ENCODE peak calls at places on chromosomes 12 and 14, in four cellular contexts. D, R, X and C are unnamed samples. For H3K9me3 and H3K4me1, the result is how much of the 10 kb centered on the place peaks cover.

GRCh38 chr14:77590845-77591506 is 25.5 kb downstream of the SPTLC2 start:
- DNase-seq in D (no peak), X (no peak), R (no peak), C (no peak)

GRCh38 chr12:117881517-117881916 is 87.3 kb downstream of the KSR2 start:
- DNase-seq in X (no peak), R (peak), D (no peak), C (no peak)

GRCh38 chr12:91203610-91204009 is 21.0 kb upstream of the DCN start:
- DNase-seq in X (peak), D (no peak), R (no peak), C (no peak)

GRCh38 chr12:92045852-92046251 is 99.8 kb downstream of the BTG1 start:
- DNase-seq in R (no peak), D (no peak), X (no peak), C (no peak)

GRCh38 chr12:88381456-88381855 is 198.8 kb downstream of the KITLG start:
- DNase-seq in X (no peak), R (no peak), D (no peak), C (no peak)

GRCh38 chr14:75482366-75482765 is 39.9 kb upstream of the BATF start:
- DNase-seq in X (no peak), R (no peak), D (no peak), C (no peak)

GRCh38 chr14:58796636-58797429 is 159.1 kb downstream of the DACT1 start:
- DNase-seq in R (no peak), X (no peak), D (no peak), C (no peak)

GRCh38 chr12:11780521-11781101 is 131.1 kb downstream of the ETV6 start:
- DNase-seq in X (no peak), D (no peak), R (no peak), C (no peak)

GRCh38 chr12:88897723-88898122 is 317.5 kb upstream of the KITLG start:
- DNase-seq in X (no peak), R (no peak), D (no peak), C (peak)

GRCh38 chr12:2775431-2775830 is 19.3 kb upstream of the FKBP4 start:
- DNase-seq in X (no peak), D (no peak), R (no peak), C (no peak)

GRCh38 chr12:102063066-102063465 is 1.3 kb upstream of the WASHC3 start:
- DNase-seq in R (no peak), X (no peak), D (no peak), C (no peak)

GRCh38 chr12:105523164-105524057 is 192.9 kb downstream of the C12orf75 start:
- DNase-seq in X (no peak), R (peak), D (peak), C (peak)

GRCh38 chr14:105846312-105846711 is 319.9 kb downstream of the TMEM121 start:
- DNase-seq in D (no peak), R (peak), X (no peak), C (no peak)

GRCh38 chr12:42372154-42372791 is 46.3 kb downstream of the PPHLN1 start:
- DNase-seq in D (no peak), X (peak), R (no peak), C (peak)

DNA sequence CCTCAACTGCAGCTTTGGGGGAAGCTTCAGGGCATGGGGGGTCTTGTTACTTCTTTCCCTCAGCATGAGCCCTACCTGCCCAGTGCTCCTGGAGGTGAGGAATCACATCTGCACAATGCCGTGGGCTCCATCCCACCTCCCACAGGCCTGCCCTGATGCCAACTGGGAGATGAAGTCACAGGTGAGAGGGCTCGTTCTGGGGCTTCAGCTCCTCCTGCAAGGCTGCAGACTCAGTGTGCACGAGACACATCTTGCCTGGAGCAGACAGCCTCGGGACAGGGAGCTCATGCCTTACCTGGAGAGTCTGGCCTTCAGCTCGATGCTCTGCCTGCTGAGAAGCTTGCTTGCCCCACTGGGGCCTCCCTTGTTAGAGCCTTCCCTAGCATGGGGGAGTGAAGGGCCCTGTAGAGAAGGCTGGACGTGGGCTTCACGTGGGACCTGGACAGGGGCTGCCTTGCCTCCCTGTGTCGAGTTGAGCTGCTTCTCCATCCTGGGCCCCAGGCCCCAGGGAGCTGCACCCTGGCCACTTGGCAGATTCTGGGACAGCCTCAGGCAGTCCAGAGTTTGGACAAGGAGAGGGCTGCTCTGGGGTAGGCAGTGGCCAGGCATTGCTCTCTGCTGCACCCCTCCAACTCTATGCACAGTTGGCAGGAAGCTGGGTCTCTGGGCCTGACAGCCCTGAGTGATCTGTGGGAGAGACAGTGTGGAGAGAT is 171.4 kb downstream of the KIF26A start:
- DNase-seq in R (no peak), X (no peak), D (peak), C (no peak)
- H3K9me3 ChIP-seq in R (under half), X (under half), D (under half), C (under half)

DNA sequence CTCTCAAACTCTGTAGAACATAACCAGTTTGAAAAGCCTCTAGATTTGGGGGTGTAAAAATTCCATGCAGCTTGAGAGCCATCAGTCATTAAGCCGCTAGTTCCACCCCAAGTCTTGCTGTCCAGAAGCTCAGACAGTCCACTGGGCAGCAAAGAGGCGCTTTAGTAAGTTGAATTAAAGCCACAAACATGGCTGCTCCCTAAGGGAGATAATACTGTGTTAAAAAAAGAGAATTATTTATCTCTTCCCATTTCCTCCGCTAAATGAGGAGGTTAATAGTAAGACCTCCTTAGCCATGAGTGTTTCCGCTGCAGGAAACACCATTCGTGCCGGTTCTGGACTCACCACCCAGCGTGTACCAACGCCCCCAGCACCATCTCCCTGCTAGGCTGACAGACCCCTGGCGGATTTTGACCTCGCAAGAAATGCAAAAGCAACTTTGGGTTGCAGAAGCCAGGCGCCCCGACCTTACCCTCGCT is 539 bp downstream of the TM7SF3 start:
- DNase-seq in D (no peak), R (peak), X (no peak), C (peak)
- H3K4me1 ChIP-seq in D (under half), R (half or more), X (under half), C (under half)

DNA sequence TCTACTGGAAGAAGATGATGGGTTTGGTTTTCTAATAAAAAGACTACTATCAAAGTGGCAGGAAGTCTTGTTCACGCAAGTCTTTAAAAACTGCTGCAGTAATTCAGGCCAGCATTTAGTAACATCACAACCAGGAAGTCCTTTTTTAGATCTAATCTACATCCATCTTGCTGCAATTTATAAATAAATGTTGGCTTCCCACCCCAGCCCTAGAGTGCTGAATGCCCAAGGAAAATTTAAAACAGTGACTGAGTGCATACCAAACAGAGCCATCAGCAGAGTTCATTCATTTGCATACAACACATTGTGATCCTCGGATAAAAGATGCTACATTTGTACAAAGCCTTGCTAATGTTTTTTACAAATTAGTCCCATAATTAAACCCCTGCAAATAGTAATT is 72.1 kb downstream of the PHLDA1 start:
- DNase-seq in D (no peak), R (no peak), X (no peak), C (no peak)
- H3K9me3 ChIP-seq in D (under half), R (under half), X (under half), C (under half)

DNA sequence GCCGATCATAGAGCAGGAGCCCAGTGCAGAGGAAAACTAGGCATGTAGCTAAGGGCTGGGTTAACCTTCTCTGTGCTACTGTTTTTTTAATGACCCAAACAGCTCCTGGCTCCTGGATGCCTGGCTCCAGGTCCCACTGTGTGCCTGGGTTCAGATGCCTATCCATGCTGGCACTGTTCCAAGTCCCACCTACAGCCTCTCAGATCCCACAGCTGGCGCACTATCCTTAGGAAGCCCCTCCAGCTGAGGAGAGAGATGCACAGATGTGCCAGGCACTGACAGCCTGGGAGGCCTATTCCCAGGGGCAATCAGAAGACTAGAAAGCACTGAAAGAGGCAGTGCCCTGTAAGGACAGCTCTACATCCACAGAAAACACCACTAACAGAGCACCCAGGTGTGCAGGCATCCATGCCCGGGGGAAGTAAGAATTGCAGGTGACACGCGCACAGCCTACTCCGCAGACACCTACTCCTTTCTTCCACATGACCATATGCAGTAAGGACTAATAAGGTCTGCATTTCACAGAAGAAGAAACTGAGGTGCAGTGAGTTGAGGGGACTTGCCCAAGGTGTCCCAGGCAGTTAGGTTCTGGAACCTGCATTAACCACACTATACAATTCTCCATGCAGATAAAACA is 51.2 kb downstream of the PITPNM2 start:
- DNase-seq in X (no peak), D (no peak), R (no peak), C (no peak)
- H3K4me1 ChIP-seq in X (under half), D (under half), R (under half), C (under half)

DNA sequence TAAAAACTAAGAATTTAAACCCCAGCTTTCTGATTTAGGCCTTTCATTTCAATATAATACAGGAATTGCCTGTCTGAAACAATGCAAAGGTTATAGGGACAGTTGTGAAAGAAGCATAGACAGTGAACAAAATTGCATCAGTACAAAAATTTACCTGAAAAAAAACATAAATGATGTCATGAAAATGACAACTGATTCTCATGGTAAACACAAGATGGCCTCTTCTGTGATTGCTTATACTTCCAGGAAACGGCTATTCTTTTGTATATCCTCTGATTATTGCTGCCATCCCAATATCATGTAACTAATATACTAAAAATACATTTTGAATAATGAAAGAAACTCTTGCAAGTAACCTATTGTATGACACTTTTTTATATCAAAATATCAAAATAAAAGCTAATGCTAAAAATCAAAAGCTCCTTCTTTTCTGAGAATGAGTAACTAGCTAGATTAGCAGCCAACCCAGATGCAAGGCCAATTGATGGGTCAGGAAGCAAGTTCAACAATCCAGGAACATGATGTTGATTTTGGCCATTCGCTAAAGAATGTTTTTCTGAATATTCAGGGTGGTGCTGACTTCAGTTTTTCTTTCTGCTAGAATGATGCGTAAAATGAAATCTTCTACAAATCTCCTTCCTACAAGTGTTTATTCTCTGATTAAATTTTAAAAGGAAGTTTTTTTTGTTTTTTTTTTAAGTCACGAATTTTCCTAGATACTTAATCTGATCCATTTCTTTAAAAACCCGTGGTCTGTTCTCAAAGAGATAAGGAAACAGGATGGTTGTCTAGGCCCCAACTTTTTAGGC is 83.6 kb downstream of the ALX1 start:
- DNase-seq in R (no peak), D (no peak), X (no peak), C (peak)
- H3K9me3 ChIP-seq in R (under half), D (under half), X (under half), C (under half)

GRCh38 chr14:100290607-100291304 is 15.5 kb downstream of the SLC25A29 start:
- DNase-seq in X (no peak), D (peak), R (peak), C (no peak)
- H3K4me1 ChIP-seq in X (under half), D (under half), R (under half), C (under half)

DNA sequence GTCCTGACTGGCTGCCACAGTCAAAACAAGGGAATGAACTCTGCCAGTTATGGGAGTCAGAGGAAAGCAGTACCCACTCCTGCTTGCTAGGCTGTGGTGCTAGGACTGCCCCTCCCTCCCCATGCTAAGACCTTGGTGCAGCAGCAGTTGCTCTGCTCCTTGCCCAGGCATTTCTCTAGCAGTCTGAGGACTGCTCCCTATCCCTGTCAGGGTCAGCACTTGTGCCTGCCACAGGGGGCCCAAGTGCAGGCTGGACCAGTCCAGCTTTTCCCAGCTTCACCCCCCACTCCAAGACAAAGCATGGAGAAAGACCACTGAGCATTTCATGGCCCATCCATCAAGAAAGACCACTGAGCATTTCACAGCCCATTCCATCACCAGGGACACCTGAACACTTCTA is 305.8 kb upstream of the CLEC14A start:
- DNase-seq in X (no peak), R (no peak), D (no peak), C (no peak)
- H3K9me3 ChIP-seq in X (under half), R (under half), D (under half), C (under half)